ENCODE peak calls at places on chromosomes 16 and 17, in ten cellular contexts. O is astrocyte, M is psoas muscle, H is Caco-2, W is PC-3, I is pancreas, B is lung, S is HCT116, D is adrenal gland, E is testis. T is an unnamed sample.

GRCh38 chr17:46772013-46772878 is 46.2 kb downstream of the WNT3 start:
- DNase-seq in O (no peak), M (peak; percentile 58), H (peak; percentile 76), W (peak; percentile 77), I (peak; percentile 76), B (peak; percentile 51), S (no peak), D (peak; percentile 39), E (no peak), T (peak; percentile 52)

GRCh38 chr16:85402910-85403692 is 210.0 kb upstream of the GSE1 start:
- DNase-seq in O (peak; percentile 76), M (peak; percentile 70), H (peak; percentile 33), W (no peak), I (peak; percentile 64), B (no peak), S (no peak), D (peak; percentile 43), E (peak; percentile 76), T (no peak)

GRCh38 chr16:28549301-28549899 is 4.3 kb upstream of the SGF29 start:
- DNase-seq in O (no peak), M (no peak), H (no peak), W (peak; percentile 58), I (no peak), B (no peak), S (peak; percentile 33), D (no peak), E (no peak), T (peak; percentile 34)

GRCh38 chr16:29811896-29812665 is at the start of gene PRRT2:
- DNase-seq in O (no peak), M (peak; percentile 77), H (peak; percentile 66), W (peak; percentile 34), I (peak; percentile 82), B (no peak), S (no peak), D (peak; percentile 66), E (peak; percentile 80), T (no peak)

GRCh38 chr16:66988197-66988788 is at the start of gene CES4A:
- DNase-seq in O (peak; percentile 25), M (no peak), H (no peak), W (peak; percentile 39), I (no peak), B (no peak), S (no peak), D (peak; percentile 83), E (no peak), T (peak; percentile 82)

GRCh38 chr16:48126801-48127644 is 28.8 kb downstream of the ABCC12 start:
- DNase-seq in O (peak; percentile 99), M (no peak), H (no peak), W (peak; percentile 92), I (no peak), B (peak; percentile 77), S (no peak), D (peak; percentile 48), E (no peak), T (peak; percentile 92)

GRCh38 chr16:2482181-2483107 is 7.5 kb downstream of the TBC1D24 start:
- DNase-seq in O (peak; percentile 37), M (peak; percentile 87), H (no peak), W (no peak), I (peak; percentile 80), B (no peak), S (no peak), D (no peak), E (peak; percentile 71), T (no peak)

GRCh38 chr17:34712481-34713195 is 133.3 kb downstream of the TMEM132E start:
- DNase-seq in O (no peak), M (no peak), H (no peak), W (no peak), I (no peak), B (no peak), S (no peak), D (no peak), E (no peak), T (no peak)

GRCh38 chr17:7132511-7133094 is 18.0 kb upstream of the ASGR2 start:
- DNase-seq in O (no peak), M (no peak), H (no peak), W (no peak), I (no peak), B (no peak), S (no peak), D (no peak), E (no peak), T (no peak)

GRCh38 chr17:39231091-39231561 is 5.4 kb upstream of the STAC2 start:
- DNase-seq in O (no peak), M (no peak), H (no peak), W (no peak), I (no peak), B (no peak), S (no peak), D (no peak), E (no peak), T (no peak)

DNA sequence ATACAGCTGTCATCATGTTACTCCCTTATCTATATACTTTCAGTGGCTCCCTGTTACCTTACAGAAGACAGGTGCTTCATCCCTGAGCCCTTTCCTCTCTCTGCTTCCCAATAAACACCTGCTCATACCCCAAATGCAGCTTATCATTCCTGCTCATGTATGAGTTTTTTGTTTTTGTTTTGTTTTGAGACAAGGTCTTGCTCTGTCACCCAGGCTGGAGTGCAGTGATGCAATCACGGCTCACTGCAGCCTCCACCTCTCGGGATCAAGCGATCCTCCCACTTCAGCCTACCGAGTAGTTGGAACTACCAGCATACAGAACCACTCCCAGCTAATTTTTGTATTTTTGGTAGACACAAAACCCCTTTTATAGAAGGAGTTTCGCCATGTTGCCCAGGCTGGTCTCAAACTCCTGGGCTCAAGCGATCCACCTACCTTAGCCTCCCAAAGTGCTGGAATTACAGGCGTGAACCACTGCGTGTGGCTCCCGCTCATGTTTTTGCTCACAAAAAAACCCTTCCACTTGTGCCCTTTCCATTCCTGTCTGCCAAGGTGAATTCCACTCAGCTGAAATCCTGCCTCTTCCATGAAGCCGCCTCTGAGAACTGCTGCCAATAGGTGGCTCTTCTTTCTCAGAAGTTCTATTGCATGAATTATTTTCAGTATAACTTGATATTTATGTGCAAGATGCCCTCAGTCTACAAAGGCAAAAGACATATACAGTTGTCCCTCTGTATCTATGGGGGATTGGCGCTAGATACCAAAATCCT is 7.9 kb upstream of the RNF157 start:
- DNase-seq in O (no peak), M (peak; percentile 47), H (no peak), W (peak; percentile 43), I (no peak), B (no peak), S (no peak), D (no peak), E (no peak), T (peak; percentile 27)
- TF ChIP-seq CTCF in O (no peak), M (no peak), H (peak; percentile 21), W (peak; percentile 65), I (no peak), B (no peak), S (no peak), D (no peak), E (no peak), T (peak; percentile 19)

GRCh38 chr17:67974598-67975066 is 21.6 kb downstream of the C17orf58 start:
- DNase-seq in O (no peak), M (no peak), H (no peak), W (no peak), I (no peak), B (no peak), S (no peak), D (no peak), E (no peak), T (no peak)

GRCh38 chr17:67970783-67971182 is 25.5 kb downstream of the C17orf58 start:
- DNase-seq in O (no peak), M (no peak), H (no peak), W (no peak), I (no peak), B (no peak), S (no peak), D (no peak), E (no peak), T (no peak)

DNA sequence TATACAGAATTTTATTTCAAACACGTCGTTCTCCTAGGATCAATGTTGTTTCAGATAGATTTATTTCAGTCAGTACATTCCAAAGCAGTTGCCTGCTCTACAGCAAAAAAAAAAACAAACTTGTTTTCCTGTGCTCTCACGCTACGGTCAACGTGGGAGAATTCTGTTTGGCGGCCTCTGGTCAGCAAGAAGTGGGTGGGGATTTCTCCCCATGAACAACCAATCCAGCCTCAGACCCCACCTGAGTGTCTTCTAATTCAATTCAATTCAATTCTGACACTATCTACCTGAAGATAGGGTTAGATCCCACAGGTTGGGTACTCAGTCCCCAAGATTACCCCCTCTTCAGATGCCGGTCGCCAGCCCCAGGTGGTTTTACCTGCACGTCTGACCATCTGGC is 22.1 kb downstream of the C17orf58 start:
- DNase-seq in O (no peak), M (no peak), H (no peak), W (no peak), I (no peak), B (no peak), S (no peak), D (no peak), E (no peak), T (no peak)
- H3K36me3 ChIP-seq in O (peaks cover 4% of the 10 kb centered on the region), M (peaks cover 2% of the 10 kb centered on the region), H (no peaks in the 10 kb centered on the region), W (peaks cover 11% of the 10 kb centered on the region), I (no peaks in the 10 kb centered on the region), B (peaks cover 3% of the 10 kb centered on the region), S (peaks cover 6% of the 10 kb centered on the region), D (peaks cover 6% of the 10 kb centered on the region), E (no peaks in the 10 kb centered on the region), T (peaks cover 1% of the 10 kb centered on the region)

GRCh38 chr17:391850-392249 is 39.2 kb upstream of the RPH3AL start:
- DNase-seq in O (no peak), M (no peak), H (no peak), W (no peak), I (no peak), B (no peak), S (no peak), D (no peak), E (no peak), T (no peak)

GRCh38 chr17:395179-395578 is 42.6 kb upstream of the RPH3AL start:
- DNase-seq in O (no peak), M (no peak), H (no peak), W (no peak), I (no peak), B (no peak), S (no peak), D (no peak), E (no peak), T (no peak)

GRCh38 chr17:395974-396373 is 43.4 kb upstream of the RPH3AL start:
- DNase-seq in O (no peak), M (no peak), H (no peak), W (no peak), I (no peak), B (no peak), S (no peak), D (no peak), E (no peak), T (no peak)

GRCh38 chr17:394718-395095 is 42.1 kb upstream of the RPH3AL start:
- DNase-seq in O (no peak), M (no peak), H (no peak), W (no peak), I (no peak), B (no peak), S (no peak), D (no peak), E (no peak), T (no peak)

GRCh38 chr17:393806-394717 is 41.5 kb upstream of the RPH3AL start:
- DNase-seq in O (no peak), M (no peak), H (no peak), W (no peak), I (no peak), B (no peak), S (no peak), D (no peak), E (no peak), T (no peak)
- H3K4me3 ChIP-seq in O (no peak overlapping the region), M (no peak overlapping the region), H (no peak overlapping the region), W (no peak overlapping the region), I (no peak overlapping the region), B (no peak overlapping the region), S (no peak overlapping the region), D (no peak overlapping the region), E (no peak overlapping the region), T (no peak overlapping the region)

GRCh38 chr17:73247728-73248127 is 14.0 kb downstream of the CPSF4L start:
- DNase-seq in O (no peak), M (no peak), H (no peak), W (no peak), I (no peak), B (no peak), S (no peak), D (no peak), E (no peak), T (no peak)
- TF ChIP-seq CTCF in O (no peak), M (peak; percentile 11), H (peak; percentile 4), W (peak; percentile 49), I (no peak), B (no peak), S (peak; percentile 32), D (no peak), E (no peak), T (no peak)